ENCODE peak calls at places on chromosomes 6 and 20, in seven cellular contexts. O is GM13977, N is tibial artery, U is neuronal stem cell, V is dermis microvascular lymphatic vessel endothelial cell, H is GDM1, R is SHP77. J is an unnamed sample.

GRCh38 chr6:36642913-36643817 is 35.3 kb upstream of the CDKN1A start:
- DNase-seq in O (no peak), N (peak), U (no peak), V (peak), H (no peak), R (peak), J (peak)

GRCh38 chr20:11691766-11692165 is 225.9 kb upstream of the BTBD3 start:
- DNase-seq in O (no peak), N (no peak), U (no peak), V (peak), H (no peak), R (no peak), J (no peak)

GRCh38 chr6:148771896-148772554 is 25.2 kb downstream of the UST start:
- DNase-seq in O (no peak), N (no peak), U (no peak), V (no peak), H (no peak), R (no peak), J (no peak)

GRCh38 chr20:3744806-3745685 is 12.6 kb downstream of the HSPA12B start:
- DNase-seq in O (peak), N (peak), U (peak), V (peak), H (no peak), R (peak), J (peak)

GRCh38 chr6:44342489-44342888 is at the start of gene SPATS1:
- DNase-seq in O (no peak), N (peak), U (peak), V (no peak), H (no peak), R (no peak), J (peak)

GRCh38 chr20:3744037-3744436 is 11.6 kb downstream of the HSPA12B start:
- DNase-seq in O (no peak), N (no peak), U (no peak), V (no peak), H (no peak), R (no peak), J (no peak)

GRCh38 chr20:20561172-20561571 is 151.3 kb downstream of the RALGAPA2 start:
- DNase-seq in O (no peak), N (no peak), U (no peak), V (no peak), H (no peak), R (no peak), J (no peak)

GRCh38 chr20:41524980-41525613 is 93.1 kb downstream of the CHD6 start:
- DNase-seq in O (no peak), N (peak), U (no peak), V (peak), H (no peak), R (peak), J (peak)

GRCh38 chr6:97524846-97525245 is 241.8 kb upstream of the MMS22L start:
- DNase-seq in O (no peak), N (no peak), U (peak), V (no peak), H (no peak), R (no peak), J (no peak)

GRCh38 chr6:72464246-72464645 is 157.6 kb upstream of the KCNQ5 start:
- DNase-seq in O (no peak), N (no peak), U (no peak), V (no peak), H (no peak), R (no peak), J (no peak)

GRCh38 chr20:51712501-51713212 is 55.5 kb downstream of the ATP9A start:
- DNase-seq in O (no peak), N (no peak), U (no peak), V (peak), H (no peak), R (no peak), J (peak)

GRCh38 chr6:145502417-145502816 is 232.9 kb downstream of the EPM2A start:
- DNase-seq in O (no peak), N (no peak), U (no peak), V (peak), H (no peak), R (no peak), J (peak)

GRCh38 chr20:49910340-49910706 is 5.0 kb downstream of the SPATA2 start:
- DNase-seq in O (no peak), N (no peak), U (no peak), V (no peak), H (no peak), R (no peak), J (no peak)